ENCODE peak calls at places on chromosome 18, in nine cellular contexts. H, E, A, W, P, K, Y, N and Z are unnamed samples.

GRCh38 chr18:50401888-50402287 is 27.0 kb downstream of the SKA1 start:
- DNase-seq in P (peak; percentile 93), E (no peak), W (peak; percentile 85), A (peak; percentile 86), K (no peak), Y (no peak), N (no peak), H (no peak), Z (no peak)

GRCh38 chr18:58953627-58954026 is 89.0 kb downstream of the ZNF532 start:
- DNase-seq in H (no peak), N (no peak), P (peak; percentile 35), W (no peak), A (peak; percentile 44), Y (no peak), E (no peak), K (no peak), Z (no peak)

GRCh38 chr18:4063545-4063944 is 391.6 kb downstream of the DLGAP1 start:
- DNase-seq in K (no peak), P (no peak), W (no peak), H (no peak), N (no peak), A (no peak), E (no peak), Y (no peak), Z (no peak)

GRCh38 chr18:58362027-58362575 is 266.8 kb downstream of the ALPK2 start:
- DNase-seq in K (peak; percentile 58), P (no peak), H (no peak), A (peak; percentile 51), W (no peak), E (no peak), N (no peak), Y (no peak), Z (no peak)

GRCh38 chr18:50158866-50159653 is 35.9 kb downstream of the MYO5B start:
- DNase-seq in E (no peak), K (no peak), A (peak; percentile 67), H (no peak), N (no peak), W (no peak), Y (no peak), P (no peak), Z (no peak)

GRCh38 chr18:70046207-70046606 is 98.5 kb upstream of the CD226 start:
- DNase-seq in W (no peak), H (no peak), Y (no peak), E (no peak), K (no peak), N (no peak), A (no peak), P (no peak), Z (no peak)

GRCh38 chr18:48488388-48488850 is 50.4 kb upstream of the CTIF start:
- DNase-seq in P (peak; percentile 66), E (no peak), W (peak; percentile 73), A (peak; percentile 83), K (peak; percentile 40), N (no peak), H (no peak), Y (no peak), Z (no peak)

GRCh38 chr18:2932247-2933181 is 80.4 kb downstream of the LPIN2 start:
- DNase-seq in Y (no peak), K (no peak), P (peak; percentile 56), W (no peak), E (no peak), A (peak; percentile 81), H (no peak), N (peak; percentile 81), Z (no peak)

GRCh38 chr18:23207191-23207955 is 72.1 kb downstream of the CABLES1 start:
- DNase-seq in H (no peak), A (no peak), P (no peak), E (peak; percentile 32), Y (no peak), W (no peak), N (peak; percentile 54), K (no peak), Z (no peak)

GRCh38 chr18:43141208-43141607 is 25.7 kb upstream of the RIT2 start:
- DNase-seq in W (no peak), Y (no peak), A (no peak), E (no peak), H (no peak), P (no peak), N (no peak), K (no peak), Z (no peak)

GRCh38 chr18:31241900-31242409 is 76.0 kb upstream of the DSG1 start:
- DNase-seq in A (peak; percentile 77), P (no peak), N (no peak), H (no peak), W (no peak), Y (peak; percentile 23), K (no peak), E (no peak), Z (no peak)

GRCh38 chr18:6885992-6886823 is 156.7 kb downstream of the ARHGAP28 start:
- DNase-seq in K (peak; percentile 37), Y (no peak), H (no peak), W (no peak), N (peak; percentile 41), A (peak; percentile 86), P (peak; percentile 67), E (peak; percentile 7), Z (no peak)

GRCh38 chr18:43563780-43564179 is 286.5 kb upstream of the SYT4 start:
- DNase-seq in P (peak; percentile 40), A (peak; percentile 59), K (no peak), Y (no peak), W (no peak), N (peak; percentile 1), H (no peak), E (no peak), Z (no peak)

GRCh38 chr18:60350975-60351374 is 21.6 kb downstream of the MC4R start:
- DNase-seq in Y (no peak), W (no peak), A (no peak), N (no peak), E (no peak), K (no peak), H (no peak), P (no peak), Z (no peak)

GRCh38 chr18:72433756-72434155 is 110.4 kb downstream of the CBLN2 start:
- DNase-seq in E (no peak), H (no peak), P (no peak), N (no peak), K (no peak), A (no peak), Y (no peak), W (no peak), Z (no peak)

GRCh38 chr18:50011813-50012445 is 183.0 kb downstream of the MYO5B start:
- DNase-seq in Y (no peak), K (no peak), A (no peak), P (no peak), W (no peak), E (no peak), N (no peak), H (no peak), Z (no peak)

GRCh38 chr18:60649816-60650215 is 277.2 kb upstream of the MC4R start:
- DNase-seq in E (no peak), P (no peak), A (no peak), H (no peak), N (no peak), W (no peak), K (no peak), Y (no peak), Z (no peak)

GRCh38 chr18:49716035-49716434 is 97.3 kb downstream of the ACAA2 start:
- DNase-seq in H (no peak), P (no peak), E (no peak), A (no peak), N (no peak), K (no peak), W (no peak), Y (no peak), Z (no peak)

GRCh38 chr18:32289480-32290075 is 99.7 kb downstream of the MEP1B start:
- DNase-seq in H (no peak), E (peak; percentile 7), K (no peak), P (peak; percentile 51), N (peak; percentile 36), A (peak; percentile 80), Y (no peak), W (no peak), Z (no peak)

GRCh38 chr18:24227976-24228660 is 89.3 kb downstream of the CABYR start:
- DNase-seq in W (no peak), H (no peak), N (no peak), Y (no peak), P (no peak), A (no peak), K (no peak), E (no peak), Z (no peak)

DNA sequence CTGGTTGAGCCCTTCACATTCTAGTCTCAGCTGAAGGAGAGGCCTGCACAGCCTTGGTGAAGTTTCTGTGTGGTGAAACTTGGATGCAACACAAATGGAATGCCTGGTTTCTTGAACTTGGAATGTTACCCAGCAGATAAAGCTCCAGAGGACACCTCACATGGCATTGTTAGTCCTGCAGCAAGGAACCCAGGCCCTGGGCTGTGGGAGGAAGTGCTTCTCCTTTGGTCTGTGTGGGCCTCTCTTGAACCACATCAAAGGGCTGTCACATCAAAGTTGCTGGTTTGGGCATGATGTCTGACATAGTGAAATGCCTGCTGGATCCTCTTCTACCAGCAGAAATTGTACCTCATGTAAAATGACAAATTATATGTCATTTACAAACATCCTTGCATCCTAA is 198.5 kb downstream of the FHOD3 start:
- DNase-seq in Y (no peak), A (no peak), H (no peak), W (no peak), N (peak; percentile 21), E (no peak), P (no peak), K (no peak), Z (no peak)
- TF ChIP-seq CTCF in Y (no peak), A (no peak), H (no peak), W (no peak), N (no peak), E (no peak), P (no peak), K (no peak), Z (no peak)

GRCh38 chr18:75041586-75041985 is 167.4 kb downstream of the PTGR3 start:
- DNase-seq in A (no peak), H (no peak), W (no peak), N (peak; percentile 6), E (no peak), K (no peak), P (no peak), Y (no peak), Z (no peak)
- TF ChIP-seq CTCF in A (no peak), H (no peak), W (peak; percentile 35), N (peak; percentile 55), E (peak; percentile 24), K (no peak), P (peak; percentile 31), Y (peak; percentile 64), Z (no peak)

GRCh38 chr18:27608742-27609141 is 423.6 kb upstream of the CHST9 start:
- DNase-seq in Y (no peak), E (no peak), A (no peak), K (no peak), H (no peak), P (no peak), N (peak; percentile 6), W (no peak), Z (no peak)
- TF ChIP-seq CTCF in Y (peak; percentile 45), E (peak; percentile 39), A (peak; percentile 42), K (no peak), H (no peak), P (no peak), N (peak; percentile 79), W (peak; percentile 36), Z (no peak)

DNA sequence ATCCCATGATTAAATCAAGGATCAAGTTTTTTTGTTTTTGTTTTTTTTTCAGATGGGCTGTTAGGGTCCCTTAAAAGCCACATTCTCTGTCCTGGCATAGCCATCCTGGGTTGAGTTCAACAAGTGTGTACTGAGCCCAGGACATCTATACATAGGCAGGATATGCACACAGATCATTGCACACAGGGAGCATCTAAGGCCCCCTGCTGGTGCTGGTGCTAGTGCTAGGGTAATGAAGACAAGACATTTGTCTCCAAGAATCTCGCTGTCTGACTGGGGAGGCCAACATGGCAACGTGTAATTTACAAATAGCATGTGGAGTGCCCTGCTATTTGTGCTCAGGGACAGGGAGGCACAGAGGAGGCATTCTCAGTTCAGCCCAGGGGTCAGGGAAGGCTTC is 124.5 kb downstream of the VAPA start:
- DNase-seq in W (no peak), Y (no peak), N (peak; percentile 2), H (no peak), K (peak; percentile 5), P (no peak), E (no peak), A (no peak), Z (no peak)
- TF ChIP-seq CTCF in W (no peak), Y (no peak), N (peak; percentile 26), H (no peak), K (no peak), P (no peak), E (peak; percentile 17), A (no peak), Z (no peak)